ENCODE peak calls at places on chromosomes 2 and 18, in eight cellular contexts. K is stimulated activated CD4-positive, alpha-beta T cell treated with anti-CD3 and anti-CD28 coated beads, Interleukin-2, amount 100 ng/mL, for 48 hours; A is activated CD4-positive, alpha-beta T cell treated with anti-CD3 and anti-CD28 coated beads, Interleukin-2, amount 10 ng/mL, durations not matched to agents 7 days and 5 days; T is stimulated activated CD8-positive, alpha-beta memory T cell treated with anti-CD3 and anti-CD28 coated beads, Interleukin-15, amount 100 ng/mL, for 24 hours; U is hippocampal formation; L is NCI-H774; S is GM18507; O is heart right ventricle. N is an unnamed sample.

GRCh38 chr2:198918331-198918730 is 539.4 kb downstream of the SATB2 start:
- DNase-seq in K (no peak), A (no peak), T (no peak), U (no peak), L (no peak), S (no peak), O (no peak), N (no peak)

GRCh38 chr2:190679813-190680591 is 31.1 kb downstream of the NAB1 start:
- DNase-seq in K (peak), A (peak), T (no peak), U (no peak), L (no peak), S (no peak), O (peak), N (peak)

GRCh38 chr2:4101938-4102337 is 398.6 kb downstream of the DCDC2C start:
- DNase-seq in K (no peak), A (no peak), T (no peak), U (no peak), L (no peak), S (no peak), O (no peak), N (no peak)

GRCh38 chr2:9991221-9991620 is 39.7 kb downstream of the GRHL1 start:
- DNase-seq in K (no peak), A (no peak), T (no peak), U (no peak), L (no peak), S (no peak), O (no peak), N (no peak)

GRCh38 chr2:48129256-48129950 is 223.1 kb upstream of the FBXO11 start:
- DNase-seq in K (no peak), A (no peak), T (no peak), U (no peak), L (no peak), S (no peak), O (no peak), N (no peak)

GRCh38 chr18:75581336-75582121 is 154.0 kb upstream of the SMIM21 start:
- DNase-seq in K (no peak), A (no peak), T (no peak), U (no peak), L (no peak), S (no peak), O (no peak), N (no peak)

GRCh38 chr2:235414422-235414821 is 79.4 kb upstream of the AGAP1 start:
- DNase-seq in K (no peak), A (no peak), T (no peak), U (no peak), L (peak), S (no peak), O (peak), N (peak)

GRCh38 chr18:58638446-58638845 is 9.6 kb upstream of the ALPK2 start:
- DNase-seq in K (no peak), A (no peak), T (no peak), U (no peak), L (no peak), S (no peak), O (no peak), N (no peak)